ENCODE peak calls at places on chromosomes 6 and 20, in ten cellular contexts. One of them, this sample, is unnamed.

GRCh38 chr20:768426-768978 is at the start of gene SLC52A3:
- DNase-seq in activated effector memory CD4-positive, alpha-beta T cell treated with anti-CD3 and anti-CD28 coated beads, Interleukin-2, amount 50 U/mL, for 16 hours: no peak
- DNase-seq in AG10803: no peak
- DNase-seq in RWPE1: peak
- DNase-seq in activated T-helper 1 cell treated with anti-CD3 and anti-CD28 coated beads, Interleukin-2, amount 50 U/mL, for 16 hours: no peak
- DNase-seq in stimulated activated CD4-positive, alpha-beta T cell treated with anti-CD3 and anti-CD28 coated beads, Interleukin-1b, Interleukin-23, amount 100 ng/mL, for 4 hours: no peak
- DNase-seq in upper lobe of right lung: peak
- DNase-seq in activated T-helper 9 cell treated with anti-CD3 and anti-CD28 coated beads, Interleukin-2, amount 50 U/mL, for 16 hours: no peak
- DNase-seq in heart left ventricle: peak
- DNase-seq in uterus: peak
- DNase-seq in this sample: no peak

GRCh38 chr6:166330612-166331011 is 11.7 kb downstream of the SFT2D1 start:
- DNase-seq in uterus: no peak
- DNase-seq in RWPE1: no peak
- DNase-seq in activated effector memory CD4-positive, alpha-beta T cell treated with anti-CD3 and anti-CD28 coated beads, Interleukin-2, amount 50 U/mL, for 16 hours: no peak
- DNase-seq in activated T-helper 9 cell treated with anti-CD3 and anti-CD28 coated beads, Interleukin-2, amount 50 U/mL, for 16 hours: no peak
- DNase-seq in AG10803: no peak
- DNase-seq in stimulated activated CD4-positive, alpha-beta T cell treated with anti-CD3 and anti-CD28 coated beads, Interleukin-1b, Interleukin-23, amount 100 ng/mL, for 4 hours: no peak
- DNase-seq in activated T-helper 1 cell treated with anti-CD3 and anti-CD28 coated beads, Interleukin-2, amount 50 U/mL, for 16 hours: no peak
- DNase-seq in upper lobe of right lung: peak
- DNase-seq in heart left ventricle: peak
- DNase-seq in this sample: no peak

GRCh38 chr6:20437639-20438038 is 36.0 kb downstream of the E2F3 start:
- DNase-seq in activated T-helper 1 cell treated with anti-CD3 and anti-CD28 coated beads, Interleukin-2, amount 50 U/mL, for 16 hours: no peak
- DNase-seq in uterus: no peak
- DNase-seq in activated T-helper 9 cell treated with anti-CD3 and anti-CD28 coated beads, Interleukin-2, amount 50 U/mL, for 16 hours: no peak
- DNase-seq in stimulated activated CD4-positive, alpha-beta T cell treated with anti-CD3 and anti-CD28 coated beads, Interleukin-1b, Interleukin-23, amount 100 ng/mL, for 4 hours: no peak
- DNase-seq in AG10803: no peak
- DNase-seq in RWPE1: no peak
- DNase-seq in heart left ventricle: no peak
- DNase-seq in activated effector memory CD4-positive, alpha-beta T cell treated with anti-CD3 and anti-CD28 coated beads, Interleukin-2, amount 50 U/mL, for 16 hours: no peak
- DNase-seq in upper lobe of right lung: no peak
- DNase-seq in this sample: no peak

GRCh38 chr20:32975698-32976674 is 28.2 kb downstream of the SUN5 start:
- DNase-seq in uterus: no peak
- DNase-seq in activated effector memory CD4-positive, alpha-beta T cell treated with anti-CD3 and anti-CD28 coated beads, Interleukin-2, amount 50 U/mL, for 16 hours: no peak
- DNase-seq in RWPE1: no peak
- DNase-seq in activated T-helper 9 cell treated with anti-CD3 and anti-CD28 coated beads, Interleukin-2, amount 50 U/mL, for 16 hours: no peak
- DNase-seq in stimulated activated CD4-positive, alpha-beta T cell treated with anti-CD3 and anti-CD28 coated beads, Interleukin-1b, Interleukin-23, amount 100 ng/mL, for 4 hours: no peak
- DNase-seq in upper lobe of right lung: peak
- DNase-seq in heart left ventricle: peak
- DNase-seq in activated T-helper 1 cell treated with anti-CD3 and anti-CD28 coated beads, Interleukin-2, amount 50 U/mL, for 16 hours: no peak
- DNase-seq in AG10803: no peak
- DNase-seq in this sample: peak

GRCh38 chr6:116924245-116924644 is 47.2 kb downstream of the RFX6 start:
- DNase-seq in activated T-helper 9 cell treated with anti-CD3 and anti-CD28 coated beads, Interleukin-2, amount 50 U/mL, for 16 hours: no peak
- DNase-seq in upper lobe of right lung: no peak
- DNase-seq in heart left ventricle: no peak
- DNase-seq in uterus: no peak
- DNase-seq in activated T-helper 1 cell treated with anti-CD3 and anti-CD28 coated beads, Interleukin-2, amount 50 U/mL, for 16 hours: no peak
- DNase-seq in RWPE1: no peak
- DNase-seq in activated effector memory CD4-positive, alpha-beta T cell treated with anti-CD3 and anti-CD28 coated beads, Interleukin-2, amount 50 U/mL, for 16 hours: no peak
- DNase-seq in AG10803: no peak
- DNase-seq in stimulated activated CD4-positive, alpha-beta T cell treated with anti-CD3 and anti-CD28 coated beads, Interleukin-1b, Interleukin-23, amount 100 ng/mL, for 4 hours: no peak
- DNase-seq in this sample: no peak

GRCh38 chr20:24379116-24379927 is 90.1 kb upstream of the SYNDIG1 start:
- DNase-seq in AG10803: peak
- DNase-seq in activated T-helper 9 cell treated with anti-CD3 and anti-CD28 coated beads, Interleukin-2, amount 50 U/mL, for 16 hours: no peak
- DNase-seq in upper lobe of right lung: no peak
- DNase-seq in uterus: peak
- DNase-seq in activated effector memory CD4-positive, alpha-beta T cell treated with anti-CD3 and anti-CD28 coated beads, Interleukin-2, amount 50 U/mL, for 16 hours: no peak
- DNase-seq in activated T-helper 1 cell treated with anti-CD3 and anti-CD28 coated beads, Interleukin-2, amount 50 U/mL, for 16 hours: no peak
- DNase-seq in heart left ventricle: peak
- DNase-seq in stimulated activated CD4-positive, alpha-beta T cell treated with anti-CD3 and anti-CD28 coated beads, Interleukin-1b, Interleukin-23, amount 100 ng/mL, for 4 hours: no peak
- DNase-seq in RWPE1: peak
- DNase-seq in this sample: peak

GRCh38 chr6:80454661-80455365 is 348.3 kb downstream of the BCKDHB start:
- DNase-seq in activated effector memory CD4-positive, alpha-beta T cell treated with anti-CD3 and anti-CD28 coated beads, Interleukin-2, amount 50 U/mL, for 16 hours: no peak
- DNase-seq in heart left ventricle: no peak
- DNase-seq in uterus: no peak
- DNase-seq in activated T-helper 9 cell treated with anti-CD3 and anti-CD28 coated beads, Interleukin-2, amount 50 U/mL, for 16 hours: no peak
- DNase-seq in RWPE1: peak
- DNase-seq in AG10803: peak
- DNase-seq in stimulated activated CD4-positive, alpha-beta T cell treated with anti-CD3 and anti-CD28 coated beads, Interleukin-1b, Interleukin-23, amount 100 ng/mL, for 4 hours: no peak
- DNase-seq in activated T-helper 1 cell treated with anti-CD3 and anti-CD28 coated beads, Interleukin-2, amount 50 U/mL, for 16 hours: no peak
- DNase-seq in upper lobe of right lung: no peak
- DNase-seq in this sample: no peak

GRCh38 chr20:52654552-52654951 is 317.6 kb upstream of the TSHZ2 start:
- DNase-seq in upper lobe of right lung: no peak
- DNase-seq in activated effector memory CD4-positive, alpha-beta T cell treated with anti-CD3 and anti-CD28 coated beads, Interleukin-2, amount 50 U/mL, for 16 hours: no peak
- DNase-seq in activated T-helper 9 cell treated with anti-CD3 and anti-CD28 coated beads, Interleukin-2, amount 50 U/mL, for 16 hours: no peak
- DNase-seq in RWPE1: no peak
- DNase-seq in AG10803: no peak
- DNase-seq in stimulated activated CD4-positive, alpha-beta T cell treated with anti-CD3 and anti-CD28 coated beads, Interleukin-1b, Interleukin-23, amount 100 ng/mL, for 4 hours: no peak
- DNase-seq in uterus: no peak
- DNase-seq in activated T-helper 1 cell treated with anti-CD3 and anti-CD28 coated beads, Interleukin-2, amount 50 U/mL, for 16 hours: no peak
- DNase-seq in heart left ventricle: no peak
- DNase-seq in this sample: no peak

GRCh38 chr6:129744201-129744879 is 34.4 kb upstream of the ARHGAP18 start:
- DNase-seq in activated effector memory CD4-positive, alpha-beta T cell treated with anti-CD3 and anti-CD28 coated beads, Interleukin-2, amount 50 U/mL, for 16 hours: no peak
- DNase-seq in uterus: peak
- DNase-seq in activated T-helper 9 cell treated with anti-CD3 and anti-CD28 coated beads, Interleukin-2, amount 50 U/mL, for 16 hours: no peak
- DNase-seq in upper lobe of right lung: no peak
- DNase-seq in activated T-helper 1 cell treated with anti-CD3 and anti-CD28 coated beads, Interleukin-2, amount 50 U/mL, for 16 hours: no peak
- DNase-seq in stimulated activated CD4-positive, alpha-beta T cell treated with anti-CD3 and anti-CD28 coated beads, Interleukin-1b, Interleukin-23, amount 100 ng/mL, for 4 hours: no peak
- DNase-seq in AG10803: peak
- DNase-seq in RWPE1: peak
- DNase-seq in heart left ventricle: no peak
- DNase-seq in this sample: no peak

GRCh38 chr6:48429021-48429420 is 318.0 kb upstream of the PTCHD4 start:
- DNase-seq in RWPE1: no peak
- DNase-seq in stimulated activated CD4-positive, alpha-beta T cell treated with anti-CD3 and anti-CD28 coated beads, Interleukin-1b, Interleukin-23, amount 100 ng/mL, for 4 hours: no peak
- DNase-seq in activated T-helper 1 cell treated with anti-CD3 and anti-CD28 coated beads, Interleukin-2, amount 50 U/mL, for 16 hours: no peak
- DNase-seq in uterus: no peak
- DNase-seq in upper lobe of right lung: no peak
- DNase-seq in AG10803: no peak
- DNase-seq in activated T-helper 9 cell treated with anti-CD3 and anti-CD28 coated beads, Interleukin-2, amount 50 U/mL, for 16 hours: no peak
- DNase-seq in activated effector memory CD4-positive, alpha-beta T cell treated with anti-CD3 and anti-CD28 coated beads, Interleukin-2, amount 50 U/mL, for 16 hours: no peak
- DNase-seq in heart left ventricle: no peak
- DNase-seq in this sample: no peak

GRCh38 chr6:44034931-44035345 is 92.3 kb downstream of the MRPL14 start:
- DNase-seq in activated T-helper 9 cell treated with anti-CD3 and anti-CD28 coated beads, Interleukin-2, amount 50 U/mL, for 16 hours: no peak
- DNase-seq in AG10803: no peak
- DNase-seq in RWPE1: no peak
- DNase-seq in upper lobe of right lung: peak
- DNase-seq in uterus: peak
- DNase-seq in activated T-helper 1 cell treated with anti-CD3 and anti-CD28 coated beads, Interleukin-2, amount 50 U/mL, for 16 hours: no peak
- DNase-seq in heart left ventricle: no peak
- DNase-seq in activated effector memory CD4-positive, alpha-beta T cell treated with anti-CD3 and anti-CD28 coated beads, Interleukin-2, amount 50 U/mL, for 16 hours: peak
- DNase-seq in stimulated activated CD4-positive, alpha-beta T cell treated with anti-CD3 and anti-CD28 coated beads, Interleukin-1b, Interleukin-23, amount 100 ng/mL, for 4 hours: no peak
- DNase-seq in this sample: peak

GRCh38 chr6:167398214-167399050 is 73.5 kb downstream of the TTLL2 start:
- DNase-seq in upper lobe of right lung: peak
- DNase-seq in activated effector memory CD4-positive, alpha-beta T cell treated with anti-CD3 and anti-CD28 coated beads, Interleukin-2, amount 50 U/mL, for 16 hours: no peak
- DNase-seq in heart left ventricle: no peak
- DNase-seq in uterus: no peak
- DNase-seq in stimulated activated CD4-positive, alpha-beta T cell treated with anti-CD3 and anti-CD28 coated beads, Interleukin-1b, Interleukin-23, amount 100 ng/mL, for 4 hours: no peak
- DNase-seq in AG10803: no peak
- DNase-seq in RWPE1: no peak
- DNase-seq in activated T-helper 9 cell treated with anti-CD3 and anti-CD28 coated beads, Interleukin-2, amount 50 U/mL, for 16 hours: no peak
- DNase-seq in activated T-helper 1 cell treated with anti-CD3 and anti-CD28 coated beads, Interleukin-2, amount 50 U/mL, for 16 hours: no peak
- DNase-seq in this sample: no peak

GRCh38 chr6:133889557-133890301 is 816 bp downstream of the TCF21 start:
- DNase-seq in RWPE1: no peak
- DNase-seq in activated effector memory CD4-positive, alpha-beta T cell treated with anti-CD3 and anti-CD28 coated beads, Interleukin-2, amount 50 U/mL, for 16 hours: no peak
- DNase-seq in stimulated activated CD4-positive, alpha-beta T cell treated with anti-CD3 and anti-CD28 coated beads, Interleukin-1b, Interleukin-23, amount 100 ng/mL, for 4 hours: no peak
- DNase-seq in AG10803: peak
- DNase-seq in activated T-helper 9 cell treated with anti-CD3 and anti-CD28 coated beads, Interleukin-2, amount 50 U/mL, for 16 hours: no peak
- DNase-seq in uterus: peak
- DNase-seq in upper lobe of right lung: no peak
- DNase-seq in activated T-helper 1 cell treated with anti-CD3 and anti-CD28 coated beads, Interleukin-2, amount 50 U/mL, for 16 hours: no peak
- DNase-seq in heart left ventricle: peak
- DNase-seq in this sample: peak

GRCh38 chr6:75602164-75602896 is 650 bp downstream of the SENP6 start:
- DNase-seq in upper lobe of right lung: no peak
- DNase-seq in heart left ventricle: peak
- DNase-seq in stimulated activated CD4-positive, alpha-beta T cell treated with anti-CD3 and anti-CD28 coated beads, Interleukin-1b, Interleukin-23, amount 100 ng/mL, for 4 hours: peak
- DNase-seq in AG10803: peak
- DNase-seq in activated T-helper 1 cell treated with anti-CD3 and anti-CD28 coated beads, Interleukin-2, amount 50 U/mL, for 16 hours: peak
- DNase-seq in uterus: peak
- DNase-seq in activated T-helper 9 cell treated with anti-CD3 and anti-CD28 coated beads, Interleukin-2, amount 50 U/mL, for 16 hours: peak
- DNase-seq in activated effector memory CD4-positive, alpha-beta T cell treated with anti-CD3 and anti-CD28 coated beads, Interleukin-2, amount 50 U/mL, for 16 hours: peak
- DNase-seq in RWPE1: peak
- DNase-seq in this sample: peak

GRCh38 chr20:46176744-46177378 is 58.7 kb downstream of the CD40 start:
- DNase-seq in uterus: no peak
- DNase-seq in activated effector memory CD4-positive, alpha-beta T cell treated with anti-CD3 and anti-CD28 coated beads, Interleukin-2, amount 50 U/mL, for 16 hours: no peak
- DNase-seq in activated T-helper 9 cell treated with anti-CD3 and anti-CD28 coated beads, Interleukin-2, amount 50 U/mL, for 16 hours: no peak
- DNase-seq in upper lobe of right lung: no peak
- DNase-seq in heart left ventricle: no peak
- DNase-seq in stimulated activated CD4-positive, alpha-beta T cell treated with anti-CD3 and anti-CD28 coated beads, Interleukin-1b, Interleukin-23, amount 100 ng/mL, for 4 hours: no peak
- DNase-seq in RWPE1: no peak
- DNase-seq in AG10803: no peak
- DNase-seq in activated T-helper 1 cell treated with anti-CD3 and anti-CD28 coated beads, Interleukin-2, amount 50 U/mL, for 16 hours: no peak
- DNase-seq in this sample: no peak

This sample was measured in kidney.